ENCODE peak calls at places on chromosomes 3 and 15, in four cellular contexts. H is CD8-positive, alpha-beta T cell; W is hepatocyte; Q is GM23338. E is an unnamed sample.

GRCh38 chr3:20064796-20065564 is 24.7 kb downstream of the KAT2B start:
- DNase-seq in H (no peak), W (no peak), Q (no peak), E (no peak)

GRCh38 chr3:170909129-170909903 is 879 bp upstream of the EIF5A2 start:
- DNase-seq in H (no peak), W (peak; percentile 8), Q (no peak), E (no peak)

GRCh38 chr3:185552358-185552877 is at the start of gene LIPH:
- DNase-seq in H (no peak), W (peak; percentile 65), Q (peak; percentile 40), E (no peak)

GRCh38 chr15:42971830-42972229 is 51.3 kb upstream of the TTBK2 start:
- DNase-seq in H (no peak), W (no peak), Q (no peak), E (no peak)

GRCh38 chr15:66024998-66025397 is 155.7 kb downstream of the RAB11A start:
- DNase-seq in H (no peak), W (peak; percentile 63), Q (no peak), E (no peak)

GRCh38 chr3:11198070-11198469 is 43.8 kb downstream of the HRH1 start:
- DNase-seq in H (no peak), W (no peak), Q (peak; percentile 33), E (no peak)

GRCh38 chr3:36814071-36814717 is 49.8 kb upstream of the DCLK3 start:
- DNase-seq in H (no peak), W (no peak), Q (no peak), E (no peak)

GRCh38 chr15:71653986-71654713 is 156.2 kb upstream of the NR2E3 start:
- DNase-seq in H (no peak), W (no peak), Q (no peak), E (no peak)

GRCh38 chr3:134476306-134476705 is 9.5 kb downstream of the ANAPC13 start:
- DNase-seq in H (no peak), W (no peak), Q (no peak), E (no peak)

GRCh38 chr15:64854526-64854925 is 12.8 kb downstream of the PLEKHO2 start:
- DNase-seq in H (no peak), W (no peak), Q (no peak), E (no peak)
- H3K4me1 ChIP-seq in H (peaks cover 31% of the 10 kb centered on the region), W (peaks cover 25% of the 10 kb centered on the region), Q (peaks cover 40% of the 10 kb centered on the region), E (peaks cover 99% of the 10 kb centered on the region)

GRCh38 chr3:142129516-142130171 is 19.7 kb downstream of the TFDP2 start:
- DNase-seq in H (no peak), W (no peak), Q (no peak), E (no peak)

DNA sequence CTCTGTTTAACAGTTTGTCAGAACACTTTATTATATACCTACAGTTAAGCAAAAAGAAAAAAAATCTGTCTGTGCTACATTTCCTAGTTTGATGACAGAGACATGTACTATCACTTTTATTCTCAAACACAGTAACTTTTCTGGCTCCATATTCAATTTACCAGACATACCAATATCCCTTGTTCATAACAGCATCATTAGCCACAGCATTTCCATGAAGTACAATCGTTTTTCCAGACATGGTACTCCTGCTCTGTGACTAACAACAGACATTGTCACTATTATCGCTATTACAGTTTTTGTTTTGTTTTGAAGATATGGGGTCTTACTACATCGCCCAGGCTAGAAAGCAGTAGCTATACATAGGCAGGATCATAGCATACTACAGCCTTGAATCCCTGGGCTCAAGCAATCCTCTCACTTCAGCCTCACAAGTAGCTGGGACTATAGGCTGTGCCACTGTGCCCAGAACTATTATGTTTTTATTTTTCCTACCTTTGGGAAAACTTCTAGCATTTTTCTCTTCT is 14.5 kb downstream of the TFDP2 start:
- DNase-seq in H (no peak), W (no peak), Q (no peak), E (no peak)
- TF ChIP-seq CTCF in H (no peak), W (no peak), Q (no peak), E (no peak)

GRCh38 chr15:91283155-91283554 is 183.1 kb downstream of the SV2B start:
- DNase-seq in H (no peak), W (no peak), Q (no peak), E (no peak)
- H3K4me1 ChIP-seq in H (no peaks in the 10 kb centered on the region), W (no peaks in the 10 kb centered on the region), Q (no peaks in the 10 kb centered on the region), E (no peaks in the 10 kb centered on the region)

DNA sequence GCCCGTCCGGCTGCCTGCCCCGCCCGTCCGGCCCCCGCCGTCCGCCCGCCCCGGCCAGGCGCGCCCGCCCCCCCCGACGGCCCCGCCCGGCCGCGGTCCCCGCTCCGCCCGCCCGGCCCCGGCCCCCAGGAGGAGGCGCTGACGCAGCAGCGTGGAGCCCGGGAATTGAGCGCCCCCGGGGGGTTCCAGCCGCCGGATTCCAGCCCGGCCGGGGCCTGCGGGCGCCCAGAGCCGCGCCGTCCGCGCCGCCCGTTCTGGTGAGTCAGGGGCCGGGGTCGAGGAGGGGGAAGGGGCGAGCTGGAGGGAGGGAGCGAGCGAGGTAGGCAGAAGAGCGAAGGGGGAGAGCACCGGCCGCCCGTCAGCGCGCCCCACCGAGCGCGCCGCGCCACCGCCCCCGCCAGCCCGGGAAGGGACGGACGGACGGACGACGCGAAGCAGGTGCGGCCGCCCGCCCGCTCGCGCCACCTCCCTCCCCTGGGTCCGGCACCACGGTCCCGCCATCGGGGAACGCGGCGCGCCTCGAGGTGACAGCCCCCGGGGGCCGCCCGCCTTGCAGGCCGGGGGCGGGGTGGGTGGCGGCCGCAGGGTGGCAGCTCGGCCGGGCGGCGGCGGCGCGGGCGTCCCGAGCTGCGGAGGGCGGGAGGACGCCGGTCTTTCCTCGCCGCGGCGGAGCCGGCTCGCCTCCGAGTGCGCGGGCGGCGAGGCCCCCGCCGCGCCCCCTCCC is 421 bp downstream of the BAHD1 start:
- DNase-seq in H (no peak), W (peak; percentile 57), Q (peak; percentile 76), E (peak; percentile 72)
- TF ChIP-seq CTCF in H (no peak), W (peak; percentile 16), Q (no peak), E (no peak)

GRCh38 chr15:93082861-93083260 is 6.2 kb downstream of the RGMA start:
- DNase-seq in H (no peak), W (no peak), Q (no peak), E (no peak)

GRCh38 chr15:93081399-93081798 is 7.6 kb downstream of the RGMA start:
- DNase-seq in H (no peak), W (no peak), Q (no peak), E (no peak)

GRCh38 chr15:93076875-93077274 is 12.1 kb downstream of the RGMA start:
- DNase-seq in H (no peak), W (no peak), Q (no peak), E (no peak)

GRCh38 chr15:93076217-93076616 is 12.8 kb downstream of the RGMA start:
- DNase-seq in H (no peak), W (no peak), Q (no peak), E (no peak)

GRCh38 chr15:93080451-93080850 is 8.6 kb downstream of the RGMA start:
- DNase-seq in H (no peak), W (no peak), Q (no peak), E (no peak)
- H3K4me1 ChIP-seq in H (no peaks in the 10 kb centered on the region), W (no peaks in the 10 kb centered on the region), Q (peaks cover 9% of the 10 kb centered on the region), E (no peaks in the 10 kb centered on the region)

DNA sequence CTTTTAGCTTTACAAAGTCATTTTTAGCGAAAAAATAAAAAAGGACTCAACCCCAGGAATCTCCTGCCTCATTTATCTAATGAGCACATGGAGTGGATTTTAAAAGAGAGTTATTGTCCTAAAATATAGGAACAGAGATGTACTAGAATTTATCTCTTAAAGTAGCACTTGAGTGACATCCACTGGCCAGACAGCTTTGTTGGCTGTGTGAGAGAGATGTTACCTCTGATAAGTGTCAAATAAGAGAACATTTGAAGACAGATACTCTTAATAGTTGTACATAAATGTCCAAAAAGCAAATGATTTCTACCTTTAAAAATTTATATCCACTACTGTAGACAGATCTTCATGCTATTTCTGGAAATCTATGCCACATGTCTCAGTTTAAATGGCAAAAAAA is 12.3 kb upstream of the MFSD1 start:
- DNase-seq in H (no peak), W (peak; percentile 46), Q (no peak), E (no peak)
- TF ChIP-seq CTCF in H (no peak), W (peak; percentile 62), Q (peak; percentile 52), E (peak; percentile 28)

DNA sequence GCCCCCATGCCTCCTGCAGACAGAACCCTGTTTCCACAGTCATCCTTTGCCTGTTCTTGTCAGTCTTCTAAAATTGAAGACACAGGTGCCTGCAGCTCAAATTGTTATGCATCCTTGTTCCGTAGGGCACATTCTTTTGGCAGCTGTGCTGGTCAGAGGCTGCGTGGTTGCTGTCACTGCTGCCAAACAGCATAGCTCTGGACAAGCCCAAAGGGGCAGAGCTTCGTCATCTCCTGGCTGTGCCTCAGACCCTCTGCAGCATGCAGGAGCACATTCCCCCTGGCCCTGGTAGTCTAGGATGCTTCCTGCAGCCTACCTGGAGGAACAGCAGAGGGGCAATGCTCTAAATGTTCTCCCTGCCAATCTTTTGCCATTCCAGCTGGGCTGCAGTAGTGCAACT is 2.1 kb upstream of the FBXL22 start:
- DNase-seq in H (no peak), W (no peak), Q (peak; percentile 29), E (peak; percentile 52)
- H3K4me1 ChIP-seq in H (peaks cover 32% of the 10 kb centered on the region), W (peaks cover 36% of the 10 kb centered on the region), Q (peaks cover 15% of the 10 kb centered on the region), E (peaks cover 24% of the 10 kb centered on the region)

GRCh38 chr15:33310481-33311311 is at the start of gene RYR3:
- DNase-seq in H (no peak), W (peak; percentile 47), Q (peak; percentile 75), E (no peak)

GRCh38 chr15:33311312-33311971 is 675 bp downstream of the RYR3 start:
- DNase-seq in H (no peak), W (no peak), Q (peak; percentile 60), E (no peak)

GRCh38 chr15:33315044-33315443 is 4.3 kb downstream of the RYR3 start:
- DNase-seq in H (no peak), W (no peak), Q (peak; percentile 36), E (no peak)

GRCh38 chr15:33314115-33314514 is 3.3 kb downstream of the RYR3 start:
- DNase-seq in H (no peak), W (no peak), Q (no peak), E (no peak)

GRCh38 chr15:33313491-33313890 is 2.7 kb downstream of the RYR3 start:
- DNase-seq in H (no peak), W (no peak), Q (no peak), E (no peak)
- TF ChIP-seq CTCF in H (no peak), W (no peak), Q (no peak), E (no peak)

GRCh38 chr15:100335335-100335999 is 6.3 kb downstream of the ADAMTS17 start:
- DNase-seq in H (no peak), W (no peak), Q (no peak), E (no peak)
- H3K4me1 ChIP-seq in H (peaks cover 57% of the 10 kb centered on the region), W (no peaks in the 10 kb centered on the region), Q (peaks cover 4% of the 10 kb centered on the region), E (peaks cover 1% of the 10 kb centered on the region)